ENCODE peak calls at places on chromosomes 16 and 17, in seven cellular contexts. One of them, this sample, is unnamed. For H3K4me1, the result is how much of the 10 kb centered on the place peaks cover.

GRCh38 chr16:56871172-56871593 is 6.2 kb downstream of the SLC12A3 start:
- DNase-seq in OCI-LY7: no peak
- DNase-seq in neural progenitor cell: no peak
- DNase-seq in cardiac muscle cell: peak
- DNase-seq in heart right ventricle: no peak
- DNase-seq in heart left ventricle: no peak
- DNase-seq in lower lobe of right lung: no peak
- DNase-seq in this sample: no peak

GRCh38 chr17:51258756-51259573 is 884 bp downstream of the MBTD1 start:
- DNase-seq in OCI-LY7: peak
- DNase-seq in neural progenitor cell: no peak
- DNase-seq in cardiac muscle cell: peak
- DNase-seq in heart right ventricle: peak
- DNase-seq in heart left ventricle: peak
- DNase-seq in lower lobe of right lung: no peak
- DNase-seq in this sample: no peak

GRCh38 chr16:35733971-35734702 is 2274.7 kb downstream of the TP53TG3F start:
- DNase-seq in OCI-LY7: no peak
- DNase-seq in neural progenitor cell: no peak
- DNase-seq in cardiac muscle cell: no peak
- DNase-seq in heart right ventricle: no peak
- DNase-seq in heart left ventricle: no peak
- DNase-seq in lower lobe of right lung: no peak
- DNase-seq in this sample: no peak

GRCh38 chr17:41814195-41814594 is 1.4 kb downstream of the FKBP10 start:
- DNase-seq in OCI-LY7: no peak
- DNase-seq in neural progenitor cell: no peak
- DNase-seq in cardiac muscle cell: peak
- DNase-seq in heart right ventricle: no peak
- DNase-seq in heart left ventricle: no peak
- DNase-seq in lower lobe of right lung: no peak
- DNase-seq in this sample: no peak

GRCh38 chr17:323181-323580 is 29.4 kb downstream of the RPH3AL start:
- DNase-seq in OCI-LY7: no peak
- DNase-seq in neural progenitor cell: no peak
- DNase-seq in cardiac muscle cell: no peak
- DNase-seq in heart right ventricle: no peak
- DNase-seq in heart left ventricle: no peak
- DNase-seq in lower lobe of right lung: no peak
- DNase-seq in this sample: no peak

GRCh38 chr17:80947200-80947940 is 44.3 kb upstream of the CHMP6 start:
- DNase-seq in OCI-LY7: no peak
- DNase-seq in neural progenitor cell: no peak
- DNase-seq in cardiac muscle cell: no peak
- DNase-seq in heart right ventricle: no peak
- DNase-seq in heart left ventricle: no peak
- DNase-seq in lower lobe of right lung: peak
- DNase-seq in this sample: no peak

GRCh38 chr16:75294773-75295172 is 43.3 kb upstream of the BCAR1 start:
- DNase-seq in OCI-LY7: no peak
- DNase-seq in neural progenitor cell: no peak
- DNase-seq in cardiac muscle cell: no peak
- DNase-seq in heart right ventricle: no peak
- DNase-seq in heart left ventricle: no peak
- DNase-seq in lower lobe of right lung: no peak
- DNase-seq in this sample: no peak

GRCh38 chr16:27321013-27321960 is 7.5 kb downstream of the IL4R start:
- DNase-seq in OCI-LY7: no peak
- DNase-seq in neural progenitor cell: no peak
- DNase-seq in cardiac muscle cell: no peak
- DNase-seq in heart right ventricle: no peak
- DNase-seq in heart left ventricle: no peak
- DNase-seq in lower lobe of right lung: no peak
- DNase-seq in this sample: no peak

GRCh38 chr16:77298638-77299360 is 99.6 kb downstream of the SYCE1L start:
- DNase-seq in OCI-LY7: no peak
- DNase-seq in neural progenitor cell: no peak
- DNase-seq in cardiac muscle cell: peak
- DNase-seq in heart right ventricle: no peak
- DNase-seq in heart left ventricle: no peak
- DNase-seq in lower lobe of right lung: no peak
- DNase-seq in this sample: no peak

GRCh38 chr16:19542138-19542821 is 13.2 kb upstream of the VPS35L start:
- DNase-seq in OCI-LY7: no peak
- DNase-seq in neural progenitor cell: no peak
- DNase-seq in cardiac muscle cell: no peak
- DNase-seq in heart right ventricle: no peak
- DNase-seq in heart left ventricle: no peak
- DNase-seq in lower lobe of right lung: no peak
- DNase-seq in this sample: no peak

GRCh38 chr16:85750021-85750826 is 672 bp downstream of the C16orf74 start:
- DNase-seq in OCI-LY7: peak
- DNase-seq in neural progenitor cell: peak
- DNase-seq in cardiac muscle cell: peak
- DNase-seq in heart right ventricle: peak
- DNase-seq in heart left ventricle: peak
- DNase-seq in lower lobe of right lung: peak
- DNase-seq in this sample: no peak

GRCh38 chr17:36594626-36595401 is 3.1 kb downstream of the DHRS11 start:
- DNase-seq in OCI-LY7: no peak
- DNase-seq in neural progenitor cell: no peak
- DNase-seq in cardiac muscle cell: no peak
- DNase-seq in heart right ventricle: no peak
- DNase-seq in heart left ventricle: no peak
- DNase-seq in lower lobe of right lung: peak
- DNase-seq in this sample: no peak

GRCh38 chr16:84307209-84307954 is 12.7 kb downstream of the WFDC1 start:
- DNase-seq in OCI-LY7: no peak
- DNase-seq in neural progenitor cell: no peak
- DNase-seq in cardiac muscle cell: no peak
- DNase-seq in heart right ventricle: no peak
- DNase-seq in heart left ventricle: no peak
- DNase-seq in lower lobe of right lung: no peak
- DNase-seq in this sample: no peak

GRCh38 chr17:61484174-61484573 is 32.0 kb downstream of the TBX4 start:
- DNase-seq in OCI-LY7: no peak
- DNase-seq in neural progenitor cell: no peak
- DNase-seq in cardiac muscle cell: no peak
- DNase-seq in heart right ventricle: no peak
- DNase-seq in heart left ventricle: no peak
- DNase-seq in lower lobe of right lung: no peak
- DNase-seq in this sample: no peak

GRCh38 chr17:39952665-39953470 is 9.9 kb upstream of the GSDMA start:
- DNase-seq in OCI-LY7: peak
- DNase-seq in neural progenitor cell: peak
- DNase-seq in cardiac muscle cell: peak
- DNase-seq in heart right ventricle: peak
- DNase-seq in heart left ventricle: peak
- DNase-seq in lower lobe of right lung: peak
- DNase-seq in this sample: peak

GRCh38 chr17:39953471-39953888 is 9.3 kb upstream of the GSDMA start:
- DNase-seq in OCI-LY7: no peak
- DNase-seq in neural progenitor cell: no peak
- DNase-seq in cardiac muscle cell: no peak
- DNase-seq in heart right ventricle: no peak
- DNase-seq in heart left ventricle: no peak
- DNase-seq in lower lobe of right lung: no peak
- DNase-seq in this sample: no peak

GRCh38 chr17:39954876-39955275 is 7.9 kb upstream of the GSDMA start:
- DNase-seq in OCI-LY7: no peak
- DNase-seq in neural progenitor cell: no peak
- DNase-seq in cardiac muscle cell: no peak
- DNase-seq in heart right ventricle: no peak
- DNase-seq in heart left ventricle: no peak
- DNase-seq in lower lobe of right lung: no peak
- DNase-seq in this sample: no peak

GRCh38 chr17:39950871-39951348 is 11.9 kb upstream of the GSDMA start:
- DNase-seq in OCI-LY7: no peak
- DNase-seq in neural progenitor cell: no peak
- DNase-seq in cardiac muscle cell: peak
- DNase-seq in heart right ventricle: peak
- DNase-seq in heart left ventricle: peak
- DNase-seq in lower lobe of right lung: no peak
- DNase-seq in this sample: no peak

DNA sequence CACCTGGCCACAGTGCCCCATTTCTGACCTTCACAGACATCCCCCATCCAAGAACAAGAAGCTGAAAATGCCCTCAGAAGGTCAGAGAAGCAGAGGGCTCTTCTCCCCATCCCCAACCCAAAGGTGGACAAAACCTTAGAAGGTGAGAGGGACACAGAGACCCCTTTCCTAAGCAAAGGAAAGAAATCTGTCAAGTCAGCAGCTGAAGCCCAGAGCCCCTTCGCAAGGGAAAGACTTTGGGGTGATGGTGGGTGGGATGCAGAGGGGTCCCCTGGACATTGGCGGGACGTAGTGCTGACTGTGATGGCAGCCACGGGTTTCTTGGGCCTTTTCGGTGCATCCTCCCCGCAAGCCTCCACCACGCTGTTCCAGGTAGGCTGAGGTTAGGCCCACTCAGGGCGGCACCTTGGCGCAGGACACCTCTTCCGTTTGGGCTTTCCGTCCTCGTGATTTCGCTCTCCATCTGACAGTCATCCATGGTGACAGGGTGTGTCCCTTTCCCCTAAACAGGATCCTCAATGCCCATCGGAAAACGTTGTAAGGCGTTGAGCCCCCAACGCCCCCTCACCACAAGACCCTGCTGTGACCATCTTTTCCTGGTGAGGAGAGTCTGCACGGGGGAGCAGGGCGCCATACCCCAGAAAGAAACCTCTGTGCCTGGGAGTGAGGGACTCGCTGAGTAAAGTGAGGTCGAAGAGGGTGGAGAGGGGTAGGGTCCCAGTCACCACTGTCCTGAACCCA is 10.7 kb upstream of the GSDMA start:
- DNase-seq in OCI-LY7: no peak
- DNase-seq in neural progenitor cell: no peak
- DNase-seq in cardiac muscle cell: no peak
- DNase-seq in heart right ventricle: peak
- DNase-seq in heart left ventricle: no peak
- DNase-seq in lower lobe of right lung: peak
- DNase-seq in this sample: no peak
- TF ChIP-seq CTCF in OCI-LY7: no peak
- TF ChIP-seq CTCF in neural progenitor cell: no peak
- TF ChIP-seq CTCF in cardiac muscle cell: no peak
- TF ChIP-seq CTCF in heart right ventricle: no peak
- TF ChIP-seq CTCF in heart left ventricle: no peak
- TF ChIP-seq CTCF in lower lobe of right lung: no peak
- TF ChIP-seq CTCF in this sample: no peak

DNA sequence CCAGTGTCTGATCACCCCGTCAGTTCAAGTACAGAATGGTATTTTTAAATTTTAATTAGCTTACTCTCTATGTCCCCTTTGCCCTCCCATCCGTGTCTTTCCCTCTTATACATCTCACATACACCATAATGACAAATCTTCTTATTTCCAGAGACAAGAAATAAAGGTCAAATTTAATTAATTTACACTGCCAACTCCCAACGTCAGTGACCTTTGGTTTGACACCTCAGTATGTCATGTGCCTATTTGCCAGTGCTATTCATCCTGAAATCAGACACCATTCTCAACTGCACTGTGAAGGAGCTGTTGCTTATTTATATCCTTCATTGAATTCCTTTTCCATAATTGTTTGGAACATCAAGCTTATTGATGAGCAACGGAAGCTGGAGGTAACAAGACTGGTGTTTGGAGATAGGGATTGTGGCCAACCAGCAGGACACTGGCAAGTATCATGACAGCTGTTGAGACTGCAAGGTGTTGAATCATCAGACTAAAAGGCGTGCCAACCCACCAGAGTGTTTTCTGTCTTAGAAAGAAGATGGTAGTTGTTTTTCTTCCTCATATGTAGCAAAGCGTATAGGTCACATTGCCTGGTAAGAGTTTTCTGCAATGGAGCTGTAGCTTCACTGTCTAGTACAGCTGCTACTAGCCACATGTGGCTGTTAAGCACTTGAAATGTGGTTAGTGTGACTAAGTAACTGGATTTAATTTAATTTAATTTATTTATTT is 12.5 kb downstream of the CALCOCO2 start:
- DNase-seq in OCI-LY7: no peak
- DNase-seq in neural progenitor cell: no peak
- DNase-seq in cardiac muscle cell: no peak
- DNase-seq in heart right ventricle: no peak
- DNase-seq in heart left ventricle: no peak
- DNase-seq in lower lobe of right lung: no peak
- DNase-seq in this sample: no peak
- H3K4me1 ChIP-seq in OCI-LY7: under half
- H3K4me1 ChIP-seq in neural progenitor cell: under half
- H3K4me1 ChIP-seq in cardiac muscle cell: under half
- H3K4me1 ChIP-seq in heart right ventricle: under half
- H3K4me1 ChIP-seq in heart left ventricle: under half
- H3K4me1 ChIP-seq in lower lobe of right lung: half or more
- H3K4me1 ChIP-seq in this sample: under half

DNA sequence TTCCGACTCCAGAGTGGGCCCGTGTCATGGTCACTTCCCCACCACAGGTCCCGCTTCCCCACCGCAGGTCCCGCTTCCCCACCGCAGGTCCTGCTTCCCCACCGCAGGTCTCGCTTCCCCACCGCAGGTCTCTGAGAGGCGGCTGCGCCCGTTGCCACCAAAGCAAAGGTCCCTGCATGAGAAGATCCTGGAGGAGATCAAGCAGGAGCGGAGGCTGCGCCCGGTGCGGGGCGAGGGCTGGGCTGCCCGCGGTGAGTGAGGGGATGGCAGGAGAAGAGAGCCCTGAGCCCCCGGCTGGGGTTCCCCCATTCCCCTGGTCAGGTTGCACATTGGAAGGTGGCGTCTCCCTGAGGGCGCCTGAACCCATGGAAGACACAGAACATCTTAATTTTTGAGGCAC is 17.4 kb upstream of the TCF25 start:
- DNase-seq in OCI-LY7: no peak
- DNase-seq in neural progenitor cell: no peak
- DNase-seq in cardiac muscle cell: no peak
- DNase-seq in heart right ventricle: no peak
- DNase-seq in heart left ventricle: no peak
- DNase-seq in lower lobe of right lung: no peak
- DNase-seq in this sample: no peak
- H3K27ac ChIP-seq in OCI-LY7: no peak
- H3K27ac ChIP-seq in neural progenitor cell: no peak
- H3K27ac ChIP-seq in cardiac muscle cell: no peak
- H3K27ac ChIP-seq in heart right ventricle: no peak
- H3K27ac ChIP-seq in heart left ventricle: no peak
- H3K27ac ChIP-seq in lower lobe of right lung: no peak
- H3K27ac ChIP-seq in this sample: no peak

GRCh38 chr17:4120332-4120731 is 22.5 kb downstream of the ZZEF1 start:
- DNase-seq in OCI-LY7: no peak
- DNase-seq in neural progenitor cell: no peak
- DNase-seq in cardiac muscle cell: no peak
- DNase-seq in heart right ventricle: no peak
- DNase-seq in heart left ventricle: no peak
- DNase-seq in lower lobe of right lung: no peak
- DNase-seq in this sample: no peak

GRCh38 chr17:4118095-4118743 is 24.6 kb downstream of the ZZEF1 start:
- DNase-seq in OCI-LY7: no peak
- DNase-seq in neural progenitor cell: no peak
- DNase-seq in cardiac muscle cell: no peak
- DNase-seq in heart right ventricle: no peak
- DNase-seq in heart left ventricle: no peak
- DNase-seq in lower lobe of right lung: no peak
- DNase-seq in this sample: no peak

GRCh38 chr17:4119299-4119698 is 23.5 kb downstream of the ZZEF1 start:
- DNase-seq in OCI-LY7: no peak
- DNase-seq in neural progenitor cell: no peak
- DNase-seq in cardiac muscle cell: no peak
- DNase-seq in heart right ventricle: no peak
- DNase-seq in heart left ventricle: no peak
- DNase-seq in lower lobe of right lung: no peak
- DNase-seq in this sample: no peak

GRCh38 chr17:4116516-4116915 is 26.3 kb downstream of the ZZEF1 start:
- DNase-seq in OCI-LY7: no peak
- DNase-seq in neural progenitor cell: no peak
- DNase-seq in cardiac muscle cell: no peak
- DNase-seq in heart right ventricle: no peak
- DNase-seq in heart left ventricle: no peak
- DNase-seq in lower lobe of right lung: no peak
- DNase-seq in this sample: no peak
- TF ChIP-seq CTCF in OCI-LY7: peak
- TF ChIP-seq CTCF in neural progenitor cell: no peak
- TF ChIP-seq CTCF in cardiac muscle cell: no peak
- TF ChIP-seq CTCF in heart right ventricle: no peak
- TF ChIP-seq CTCF in heart left ventricle: no peak
- TF ChIP-seq CTCF in lower lobe of right lung: no peak
- TF ChIP-seq CTCF in this sample: no peak